ENCODE peak calls at places on chromosomes 16 and 17, in four cellular contexts. R, B, T and I are unnamed samples. For H3K9me3, the result is how much of the 10 kb centered on the place peaks cover.

GRCh38 chr17:40301315-40301714 is 7.7 kb upstream of the RARA start:
- DNase-seq in B (no peak), R (peak), T (no peak), I (no peak)

GRCh38 chr16:58176608-58177346 is 21.1 kb downstream of the CSNK2A2 start:
- DNase-seq in T (no peak), R (no peak), B (no peak), I (no peak)

GRCh38 chr16:17205279-17206139 is 265.3 kb downstream of the XYLT1 start:
- DNase-seq in B (no peak), R (no peak), T (no peak), I (no peak)

GRCh38 chr17:58956997-58957724 is 149.5 kb downstream of the TRIM37 start:
- DNase-seq in B (no peak), T (no peak), R (no peak), I (no peak)

GRCh38 chr16:18958621-18959578 is 24.8 kb upstream of the TMC7 start:
- DNase-seq in R (no peak), B (no peak), T (no peak), I (no peak)

GRCh38 chr16:2766430-2767139 is 10.5 kb downstream of the ELOB start:
- DNase-seq in B (no peak), R (no peak), T (no peak), I (no peak)

GRCh38 chr16:48194828-48195566 is 39.2 kb upstream of the ABCC12 start:
- DNase-seq in R (peak), B (no peak), T (no peak), I (no peak)

GRCh38 chr17:68035523-68036303 is at the start of gene KPNA2:
- DNase-seq in T (peak), B (peak), R (peak), I (peak)

GRCh38 chr16:28163699-28164584 is 47.8 kb downstream of the XPO6 start:
- DNase-seq in B (no peak), R (no peak), T (no peak), I (no peak)

GRCh38 chr17:28372945-28373274 is 1.4 kb downstream of the SARM1 start:
- DNase-seq in T (no peak), R (no peak), B (no peak), I (no peak)

GRCh38 chr17:4998027-4998665 is 396 bp downstream of the KIF1C start:
- DNase-seq in T (no peak), R (peak), B (peak), I (peak)

GRCh38 chr16:21145738-21146137 is 4.9 kb downstream of the DNAH3 start:
- DNase-seq in R (no peak), B (no peak), T (no peak), I (no peak)

GRCh38 chr17:15885770-15886169 is 59.2 kb upstream of the ADORA2B start:
- DNase-seq in R (no peak), T (no peak), B (no peak), I (no peak)

GRCh38 chr17:13601776-13602551 is at the start of gene HS3ST3A1:
- DNase-seq in R (peak), T (no peak), B (peak), I (peak)

GRCh38 chr17:27551701-27552466 is 79.1 kb upstream of the LGALS9 start:
- DNase-seq in R (peak), T (no peak), B (no peak), I (no peak)

GRCh38 chr17:17344507-17345293 is 41.5 kb downstream of the NT5M start:
- DNase-seq in B (no peak), T (no peak), R (no peak), I (peak)

GRCh38 chr16:15033309-15033707 is 22.6 kb downstream of the NTAN1 start:
- DNase-seq in T (no peak), R (no peak), B (peak), I (peak)

GRCh38 chr16:27322858-27323780 is 9.3 kb downstream of the IL4R start:
- DNase-seq in T (no peak), B (no peak), R (peak), I (no peak)

GRCh38 chr16:1428511-1428910 is 2.4 kb upstream of the PERCC1 start:
- DNase-seq in B (no peak), T (peak), R (peak), I (peak)

GRCh38 chr16:11181242-11181888 is 74.6 kb downstream of the SOCS1 start:
- DNase-seq in B (no peak), T (no peak), R (no peak), I (no peak)

GRCh38 chr17:82311971-82312370 is 5.4 kb downstream of the CD7 start:
- DNase-seq in T (no peak), B (no peak), R (no peak), I (no peak)

GRCh38 chr16:85618509-85618908 is 5.4 kb downstream of the GSE1 start:
- DNase-seq in R (no peak), T (no peak), B (no peak), I (no peak)

GRCh38 chr17:74746376-74746775 is 2.1 kb upstream of the NHERF1 start:
- DNase-seq in T (no peak), B (no peak), R (no peak), I (no peak)

GRCh38 chr16:11743308-11744074 is 834 bp upstream of the TXNDC11 start:
- DNase-seq in B (peak), T (peak), R (peak), I (no peak)

GRCh38 chr17:65047939-65048338 is 8.6 kb downstream of the GNA13 start:
- DNase-seq in B (no peak), R (no peak), T (no peak), I (no peak)

GRCh38 chr16:27301236-27301861 is 12.4 kb upstream of the IL4R start:
- DNase-seq in B (no peak), T (no peak), R (no peak), I (no peak)

GRCh38 chr17:44747566-44747965 is 11.2 kb upstream of the ADAM11 start:
- DNase-seq in R (no peak), T (no peak), B (no peak), I (no peak)

GRCh38 chr17:45052052-45052772 is 780 bp upstream of the DCAKD start:
- DNase-seq in B (peak), T (peak), R (peak), I (peak)

GRCh38 chr17:42891539-42892152 is 9.0 kb upstream of the G6PC1 start:
- DNase-seq in R (peak), B (peak), T (no peak), I (peak)

GRCh38 chr16:22007509-22008214 is at the start of gene MOSMO:
- DNase-seq in B (peak), R (peak), T (peak), I (peak)

GRCh38 chr16:56848955-56849689 is 15.9 kb upstream of the SLC12A3 start:
- DNase-seq in R (no peak), T (peak), B (no peak), I (no peak)

GRCh38 chr17:60170835-60171752 is 21.3 kb downstream of the CA4 start:
- DNase-seq in T (no peak), B (no peak), R (no peak), I (no peak)

GRCh38 chr16:11400076-11400475 is 54.8 kb downstream of the RMI2 start:
- DNase-seq in B (no peak), R (no peak), T (no peak), I (peak)

GRCh38 chr16:57187508-57187854 is 1.4 kb downstream of the RSPRY1 start:
- DNase-seq in R (peak), B (no peak), T (peak), I (no peak)

GRCh38 chr17:45577571-45578279 is 87.2 kb upstream of the PLEKHM1 start:
- DNase-seq in B (no peak), R (no peak), T (no peak), I (no peak)

GRCh38 chr17:81996757-81997441 is 19.5 kb downstream of the ASPSCR1 start:
- DNase-seq in T (no peak), R (no peak), B (no peak), I (no peak)

GRCh38 chr17:81537343-81537855 is 9.2 kb downstream of the FSCN2 start:
- DNase-seq in B (no peak), T (peak), R (peak), I (no peak)

DNA sequence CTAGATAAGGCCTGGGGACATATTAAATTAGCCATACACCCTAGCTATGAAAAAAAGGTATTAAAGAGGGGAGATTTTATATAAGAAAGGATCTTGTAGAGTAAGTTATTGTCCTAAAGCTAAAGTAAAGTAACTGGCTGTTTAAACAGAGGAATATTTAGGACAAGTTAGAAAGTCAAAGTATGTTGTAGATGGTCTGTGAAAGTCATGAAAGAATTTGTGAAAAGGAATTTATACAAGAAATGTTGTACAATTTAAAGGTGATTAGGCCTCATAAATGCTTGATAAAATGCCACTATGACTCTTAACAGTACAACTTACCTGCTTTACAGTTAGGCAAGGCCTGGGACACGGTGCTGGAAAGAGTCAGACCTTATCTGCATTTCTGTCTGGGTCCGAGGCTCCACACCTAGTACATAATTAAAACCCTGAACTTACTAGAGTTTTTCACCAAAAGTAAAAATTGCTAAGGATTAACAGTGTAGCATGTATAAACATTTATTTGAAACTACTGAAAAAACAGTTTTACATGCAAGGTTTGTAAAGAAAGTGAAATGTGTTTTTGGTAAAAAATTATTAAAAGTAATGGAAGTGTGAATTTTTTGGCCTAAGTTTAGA is 445.3 kb upstream of the TOM1L1 start:
- DNase-seq in R (no peak), T (peak), B (no peak), I (no peak)
- H3K9me3 ChIP-seq in R (half or more), T (under half), B (under half), I (under half)

GRCh38 chr16:63365665-63366064 is 1329.4 kb upstream of the CDH8 start:
- DNase-seq in R (no peak), T (no peak), B (no peak), I (no peak)

GRCh38 chr16:63363738-63364137 is 1327.5 kb upstream of the CDH8 start:
- DNase-seq in T (no peak), B (no peak), R (no peak), I (no peak)

DNA sequence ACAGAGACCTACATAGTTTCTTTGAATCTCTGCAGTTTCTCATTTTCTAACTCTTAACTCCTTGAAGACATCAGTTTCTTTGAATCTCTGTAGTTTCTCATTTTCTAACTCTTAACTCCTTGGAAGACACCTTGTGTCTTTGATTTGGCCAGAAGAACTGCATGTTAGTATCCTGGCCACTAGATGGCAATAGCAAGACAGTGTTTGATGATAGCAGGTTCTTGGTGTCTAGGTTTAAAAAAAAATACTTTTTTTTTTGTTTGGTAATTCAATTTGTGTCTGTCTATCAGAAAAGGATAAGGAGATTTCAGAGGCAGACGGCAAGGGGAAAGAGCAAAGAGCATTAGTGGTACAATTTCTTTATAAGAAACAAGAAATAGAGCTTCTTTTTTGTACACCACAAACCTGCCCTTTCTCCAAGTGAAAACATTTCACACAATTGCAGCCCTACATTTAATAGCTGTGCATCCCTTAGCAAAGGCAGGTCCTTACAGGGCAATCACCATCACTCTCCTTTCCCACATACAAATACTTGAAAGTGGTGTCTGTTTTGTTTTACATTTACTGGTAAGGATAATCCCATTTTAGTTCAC is 1324.9 kb upstream of the CDH8 start:
- DNase-seq in T (peak), R (peak), B (no peak), I (no peak)
- TF ChIP-seq CTCF in T (peak), R (peak), B (peak), I (peak)

GRCh38 chr17:22512057-22512456 is 819.7 kb downstream of the KCNJ18 start:
- DNase-seq in T (no peak), B (no peak), R (no peak), I (no peak)

GRCh38 chr17:22511431-22511830 is 819.1 kb downstream of the KCNJ18 start:
- DNase-seq in B (no peak), T (no peak), R (no peak), I (no peak)

GRCh38 chr17:22512997-22513538 is 820.7 kb downstream of the KCNJ18 start:
- DNase-seq in T (no peak), B (no peak), R (no peak), I (no peak)

GRCh38 chr17:22514315-22514714 is 822.0 kb downstream of the KCNJ18 start:
- DNase-seq in B (no peak), R (no peak), T (no peak), I (no peak)

GRCh38 chr17:22512506-22512905 is 820.2 kb downstream of the KCNJ18 start:
- DNase-seq in T (no peak), R (no peak), B (no peak), I (no peak)
- H3K9me3 ChIP-seq in T (under half), R (half or more), B (under half), I (under half)

GRCh38 chr17:36591434-36592315 is at the start of gene DHRS11:
- DNase-seq in T (peak), B (peak), R (peak), I (peak)
- TF ChIP-seq CTCF in T (no peak), B (peak), R (no peak), I (no peak)